ENCODE peak calls at places on chromosome 13, in four cellular contexts. One of them, this sample, is unnamed.
A peak's percentile ranks its signal among the peaks of the same experiment; 100 is the strongest.

GRCh38 chr13:46492946-46493345 is 60.0 kb upstream of the LRCH1 start:
- DNase-seq in cardiac muscle cell: peak; percentile 64
- DNase-seq in HFF-Myc: no peak
- DNase-seq in esophagus squamous epithelium: no peak
- DNase-seq in this sample: no peak

GRCh38 chr13:32917504-32917903 is 98.7 kb upstream of the KL start:
- DNase-seq in cardiac muscle cell: no peak
- DNase-seq in HFF-Myc: no peak
- DNase-seq in esophagus squamous epithelium: no peak
- DNase-seq in this sample: no peak

GRCh38 chr13:79692846-79693245 is 211.9 kb downstream of the NDFIP2 start:
- DNase-seq in cardiac muscle cell: no peak
- DNase-seq in HFF-Myc: peak; percentile 30
- DNase-seq in esophagus squamous epithelium: no peak
- DNase-seq in this sample: no peak

GRCh38 chr13:25085125-25085742 is 10.7 kb upstream of the PABPC3 start:
- DNase-seq in cardiac muscle cell: peak; percentile 71
- DNase-seq in HFF-Myc: peak; percentile 3
- DNase-seq in esophagus squamous epithelium: no peak
- DNase-seq in this sample: no peak

GRCh38 chr13:76225815-76226489 is 589.8 kb downstream of the LMO7 start:
- DNase-seq in cardiac muscle cell: peak; percentile 49
- DNase-seq in HFF-Myc: no peak
- DNase-seq in esophagus squamous epithelium: no peak
- DNase-seq in this sample: no peak

GRCh38 chr13:47896546-47896945 is 104.5 kb downstream of the SUCLA2 start:
- DNase-seq in cardiac muscle cell: no peak
- DNase-seq in HFF-Myc: no peak
- DNase-seq in esophagus squamous epithelium: no peak
- DNase-seq in this sample: no peak

GRCh38 chr13:40319699-40320586 is 346.5 kb downstream of the FOXO1 start:
- DNase-seq in cardiac muscle cell: no peak
- DNase-seq in HFF-Myc: no peak
- DNase-seq in esophagus squamous epithelium: no peak
- DNase-seq in this sample: no peak

GRCh38 chr13:58630794-58631193 is 999.2 kb downstream of the PCDH17 start:
- DNase-seq in cardiac muscle cell: no peak
- DNase-seq in HFF-Myc: no peak
- DNase-seq in esophagus squamous epithelium: no peak
- DNase-seq in this sample: no peak

GRCh38 chr13:44930280-44930679 is 59.0 kb downstream of the NUFIP1 start:
- DNase-seq in cardiac muscle cell: no peak
- DNase-seq in HFF-Myc: no peak
- DNase-seq in esophagus squamous epithelium: no peak
- DNase-seq in this sample: no peak

GRCh38 chr13:96141032-96141431 is 51.1 kb downstream of the HS6ST3 start:
- DNase-seq in cardiac muscle cell: peak; percentile 59
- DNase-seq in HFF-Myc: no peak
- DNase-seq in esophagus squamous epithelium: no peak
- DNase-seq in this sample: no peak
- TF ChIP-seq CTCF in cardiac muscle cell: peak; percentile 13
- TF ChIP-seq CTCF in HFF-Myc: no peak
- TF ChIP-seq CTCF in esophagus squamous epithelium: no peak
- TF ChIP-seq CTCF in this sample: peak; percentile 66

GRCh38 chr13:103762523-103762922 is 696.3 kb upstream of the SLC10A2 start:
- DNase-seq in cardiac muscle cell: no peak
- DNase-seq in HFF-Myc: no peak
- DNase-seq in esophagus squamous epithelium: no peak
- DNase-seq in this sample: no peak
- TF ChIP-seq CTCF in cardiac muscle cell: no peak
- TF ChIP-seq CTCF in HFF-Myc: no peak
- TF ChIP-seq CTCF in esophagus squamous epithelium: no peak
- TF ChIP-seq CTCF in this sample: no peak

GRCh38 chr13:93882086-93882651 is 597.3 kb downstream of the DCT start:
- DNase-seq in cardiac muscle cell: no peak
- DNase-seq in HFF-Myc: peak; percentile 32
- DNase-seq in esophagus squamous epithelium: no peak
- DNase-seq in this sample: no peak
- TF ChIP-seq CTCF in cardiac muscle cell: no peak
- TF ChIP-seq CTCF in HFF-Myc: no peak
- TF ChIP-seq CTCF in esophagus squamous epithelium: no peak
- TF ChIP-seq CTCF in this sample: no peak

DNA sequence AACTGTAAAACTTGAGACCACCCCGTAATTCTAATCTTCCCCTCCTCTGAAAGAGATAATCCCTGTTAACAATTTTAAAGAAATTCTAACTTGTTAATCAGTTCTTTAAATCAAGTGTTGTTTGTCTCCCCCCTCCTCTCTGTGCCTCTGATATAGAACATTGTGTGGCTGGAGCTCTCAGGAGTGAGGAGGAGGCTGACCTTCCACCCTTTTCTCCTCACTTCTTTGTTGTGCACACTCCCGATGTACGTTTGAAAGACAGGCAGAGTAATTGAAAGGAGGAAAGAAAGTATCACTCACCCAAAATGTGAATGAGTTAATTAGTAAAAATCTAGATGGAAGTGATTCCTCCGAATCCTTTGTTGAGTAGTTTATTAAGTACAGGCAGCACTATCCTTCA is 43.8 kb downstream of the TNFRSF19 start:
- DNase-seq in cardiac muscle cell: no peak
- DNase-seq in HFF-Myc: no peak
- DNase-seq in esophagus squamous epithelium: no peak
- DNase-seq in this sample: no peak
- TF ChIP-seq CTCF in cardiac muscle cell: no peak
- TF ChIP-seq CTCF in HFF-Myc: no peak
- TF ChIP-seq CTCF in esophagus squamous epithelium: no peak
- TF ChIP-seq CTCF in this sample: no peak

GRCh38 chr13:71786815-71787214 is 80.2 kb downstream of the DACH1 start:
- DNase-seq in cardiac muscle cell: no peak
- DNase-seq in HFF-Myc: no peak
- DNase-seq in esophagus squamous epithelium: no peak
- DNase-seq in this sample: no peak
- TF ChIP-seq CTCF in cardiac muscle cell: no peak
- TF ChIP-seq CTCF in HFF-Myc: no peak
- TF ChIP-seq CTCF in esophagus squamous epithelium: no peak
- TF ChIP-seq CTCF in this sample: no peak

GRCh38 chr13:100722517-100722916 is 47.9 kb upstream of the TMTC4 start:
- DNase-seq in cardiac muscle cell: no peak
- DNase-seq in HFF-Myc: no peak
- DNase-seq in esophagus squamous epithelium: no peak
- DNase-seq in this sample: no peak
- TF ChIP-seq CTCF in cardiac muscle cell: no peak
- TF ChIP-seq CTCF in HFF-Myc: no peak
- TF ChIP-seq CTCF in esophagus squamous epithelium: no peak
- TF ChIP-seq CTCF in this sample: no peak

This sample was measured in chondrocyte.